ENCODE peak calls at places on chromosomes 12 and 14, in seven cellular contexts. D is suprapubic skin; R is retina; J is nephron progenitor cell; I is breast epithelium; F is activated CD4-positive, CD25-positive, alpha-beta regulatory T cell treated with anti-CD3 and anti-CD28 coated beads, Interleukin-2, amount 50 U/mL, for 72 hours; Z is NCI-H1105. N is an unnamed sample.
A peak's percentile ranks its signal among the peaks of the same experiment; 100 is the strongest.

GRCh38 chr12:57476162-57476992 is 3.3 kb downstream of the ARHGAP9 start:
- DNase-seq in D (no peak), R (no peak), J (no peak), I (no peak), F (peak; percentile 63), Z (no peak), N (no peak)

GRCh38 chr14:95023886-95024285 is 133.4 kb downstream of the DICER1 start:
- DNase-seq in D (no peak), R (no peak), J (no peak), I (no peak), F (no peak), Z (no peak), N (no peak)

GRCh38 chr12:105977256-105978051 is 161.3 kb downstream of the NUAK1 start:
- DNase-seq in D (no peak), R (no peak), J (no peak), I (no peak), F (no peak), Z (no peak), N (no peak)

GRCh38 chr14:46137786-46138185 is 513.8 kb downstream of the RPL10L start:
- DNase-seq in D (no peak), R (no peak), J (no peak), I (no peak), F (no peak), Z (no peak), N (no peak)

GRCh38 chr12:53736602-53737493 is 9.6 kb upstream of the CALCOCO1 start:
- DNase-seq in D (no peak), R (peak; percentile 85), J (no peak), I (no peak), F (no peak), Z (no peak), N (no peak)

GRCh38 chr12:52672321-52672933 is 7.8 kb downstream of the KRT1 start:
- DNase-seq in D (no peak), R (no peak), J (no peak), I (no peak), F (no peak), Z (no peak), N (no peak)

GRCh38 chr14:79680087-79680486 is 531.2 kb downstream of the DIO2 start:
- DNase-seq in D (no peak), R (no peak), J (no peak), I (no peak), F (no peak), Z (no peak), N (no peak)

GRCh38 chr14:66405158-66405557 is 81.0 kb upstream of the CCDC196 start:
- DNase-seq in D (no peak), R (no peak), J (no peak), I (no peak), F (no peak), Z (no peak), N (no peak)

GRCh38 chr12:58321414-58321813 is 380.0 kb downstream of the ATP23 start:
- DNase-seq in D (no peak), R (no peak), J (no peak), I (no peak), F (no peak), Z (no peak), N (no peak)

GRCh38 chr14:73463411-73463810 is 5.1 kb upstream of the NUMB start:
- DNase-seq in D (peak; percentile 73), R (no peak), J (no peak), I (no peak), F (peak; percentile 38), Z (no peak), N (no peak)

GRCh38 chr14:50333010-50333409 is 20.9 kb downstream of the DMAC2L start:
- DNase-seq in D (no peak), R (no peak), J (no peak), I (no peak), F (no peak), Z (no peak), N (no peak)

GRCh38 chr12:118287728-118288127 is 85.0 kb downstream of the TAOK3 start:
- DNase-seq in D (no peak), R (no peak), J (no peak), I (no peak), F (no peak), Z (no peak), N (no peak)

GRCh38 chr12:94276725-94277124 is 128.3 kb downstream of the PLXNC1 start:
- DNase-seq in D (no peak), R (no peak), J (no peak), I (no peak), F (no peak), Z (no peak), N (no peak)

GRCh38 chr12:124863409-124864325 is at the start of gene SCARB1:
- DNase-seq in D (peak; percentile 84), R (peak; percentile 91), J (peak; percentile 88), I (peak; percentile 75), F (peak; percentile 74), Z (peak; percentile 70), N (peak; percentile 74)

GRCh38 chr12:131631230-131631629 is 79.7 kb upstream of the SFSWAP start:
- DNase-seq in D (no peak), R (no peak), J (no peak), I (no peak), F (no peak), Z (no peak), N (no peak)

GRCh38 chr12:3341594-3341993 is 149.4 kb upstream of the PRMT8 start:
- DNase-seq in D (no peak), R (no peak), J (no peak), I (no peak), F (no peak), Z (peak; percentile 69), N (no peak)

GRCh38 chr14:93086441-93087055 is 29.2 kb downstream of the ITPK1 start:
- DNase-seq in D (no peak), R (no peak), J (no peak), I (no peak), F (no peak), Z (no peak), N (no peak)

GRCh38 chr12:91922139-91922538 is 223.5 kb downstream of the BTG1 start:
- DNase-seq in D (no peak), R (no peak), J (no peak), I (no peak), F (no peak), Z (no peak), N (no peak)

GRCh38 chr14:55514819-55515470 is 65.1 kb upstream of the KTN1 start:
- DNase-seq in D (no peak), R (peak; percentile 25), J (no peak), I (no peak), F (no peak), Z (no peak), N (no peak)

GRCh38 chr14:32597771-32598170 is 268.7 kb downstream of the AKAP6 start:
- DNase-seq in D (no peak), R (no peak), J (no peak), I (no peak), F (no peak), Z (no peak), N (no peak)

GRCh38 chr14:37598085-37598972 is 2.9 kb downstream of the TTC6 start:
- DNase-seq in D (peak; percentile 60), R (peak; percentile 66), J (peak; percentile 35), I (peak; percentile 60), F (no peak), Z (peak; percentile 59), N (no peak)

GRCh38 chr14:50974118-50974517 is 29.8 kb upstream of the PYGL start:
- DNase-seq in D (no peak), R (no peak), J (no peak), I (no peak), F (no peak), Z (no peak), N (no peak)

GRCh38 chr12:5441497-5442236 is 9.8 kb downstream of the NTF3 start:
- DNase-seq in D (no peak), R (no peak), J (no peak), I (no peak), F (no peak), Z (no peak), N (no peak)

GRCh38 chr12:1840561-1840960 is 20.2 kb downstream of the LRTM2 start:
- DNase-seq in D (no peak), R (no peak), J (no peak), I (no peak), F (no peak), Z (no peak), N (no peak)

GRCh38 chr14:61625171-61625570 is 70.1 kb upstream of the HIF1A start:
- DNase-seq in D (no peak), R (no peak), J (no peak), I (no peak), F (no peak), Z (no peak), N (no peak)

GRCh38 chr14:58738189-58738836 is 100.6 kb downstream of the DACT1 start:
- DNase-seq in D (no peak), R (no peak), J (no peak), I (no peak), F (no peak), Z (no peak), N (no peak)

GRCh38 chr12:99824900-99825562 is 159.7 kb downstream of the ANKS1B start:
- DNase-seq in D (no peak), R (no peak), J (peak; percentile 17), I (no peak), F (no peak), Z (peak; percentile 61), N (peak; percentile 25)

GRCh38 chr12:72511493-72511892 is 239.3 kb downstream of the TRHDE start:
- DNase-seq in D (no peak), R (no peak), J (no peak), I (no peak), F (no peak), Z (no peak), N (no peak)

GRCh38 chr14:22478670-22479069 is 110.4 kb downstream of the DAD1 start:
- DNase-seq in D (no peak), R (no peak), J (peak; percentile 15), I (no peak), F (no peak), Z (peak; percentile 42), N (no peak)

GRCh38 chr12:111201036-111201435 is 167.9 kb downstream of the PHETA1 start:
- DNase-seq in D (no peak), R (no peak), J (peak; percentile 19), I (no peak), F (no peak), Z (peak; percentile 89), N (no peak)

GRCh38 chr12:16350682-16351081 is 3.2 kb downstream of the MGST1 start:
- DNase-seq in D (peak; percentile 70), R (no peak), J (no peak), I (peak; percentile 74), F (no peak), Z (no peak), N (no peak)

N was measured in NCI-H774.